ENCODE peak calls at places on chromosomes 3 and 15, in six cellular contexts. W is HCT116, P is adrenal gland, I is gastrocnemius medialis, M is MM.1S, E is A549. V is an unnamed sample.

GRCh38 chr15:78990278-78990677 is 45.4 kb upstream of the CTSH start:
- DNase-seq in W (no peak), P (no peak), I (no peak), M (no peak), E (no peak), V (no peak)

GRCh38 chr15:48996276-48996675 is 32.6 kb upstream of the SHC4 start:
- DNase-seq in W (no peak), P (no peak), I (no peak), M (no peak), E (no peak), V (no peak)

GRCh38 chr15:59274126-59274970 is 67.7 kb downstream of the LDHAL6B start:
- DNase-seq in W (no peak), P (no peak), I (no peak), M (no peak), E (no peak), V (peak; percentile 21)

GRCh38 chr15:58903232-58903631 is 30.2 kb downstream of the SLTM start:
- DNase-seq in W (no peak), P (no peak), I (no peak), M (no peak), E (no peak), V (no peak)

GRCh38 chr3:141729240-141729639 is 8.9 kb upstream of the RNF7 start:
- DNase-seq in W (no peak), P (no peak), I (no peak), M (no peak), E (no peak), V (no peak)

GRCh38 chr15:87419341-87419740 is 837.2 kb downstream of the NTRK3 start:
- DNase-seq in W (no peak), P (no peak), I (no peak), M (no peak), E (no peak), V (no peak)

GRCh38 chr15:87777054-87777498 is 479.5 kb downstream of the NTRK3 start:
- DNase-seq in W (no peak), P (peak; percentile 21), I (peak; percentile 20), M (peak; percentile 12), E (no peak), V (no peak)

GRCh38 chr3:39088889-39089288 is 18.5 kb downstream of the GORASP1 start:
- DNase-seq in W (no peak), P (no peak), I (no peak), M (no peak), E (no peak), V (no peak)

GRCh38 chr15:49901867-49902775 is 216.9 kb downstream of the ATP8B4 start:
- DNase-seq in W (no peak), P (no peak), I (no peak), M (peak; percentile 11), E (no peak), V (no peak)

GRCh38 chr3:194051554-194052175 is 84.3 kb upstream of the HES1 start:
- DNase-seq in W (no peak), P (no peak), I (no peak), M (no peak), E (no peak), V (no peak)

GRCh38 chr15:64288999-64289398 is 67.0 kb downstream of the CSNK1G1 start:
- DNase-seq in W (no peak), P (no peak), I (no peak), M (no peak), E (no peak), V (no peak)

GRCh38 chr3:155876537-155876936 is 6.1 kb downstream of the GMPS start:
- DNase-seq in W (no peak), P (no peak), I (no peak), M (no peak), E (no peak), V (no peak)

GRCh38 chr3:111069974-111070751 is 1.5 kb upstream of the NECTIN3 start:
- DNase-seq in W (no peak), P (peak; percentile 44), I (no peak), M (no peak), E (no peak), V (no peak)

GRCh38 chr3:37144806-37145205 is 29.6 kb downstream of the LRRFIP2 start:
- DNase-seq in W (no peak), P (no peak), I (no peak), M (no peak), E (no peak), V (no peak)

GRCh38 chr3:128271536-128272332 is 118.5 kb downstream of the EEFSEC start:
- DNase-seq in W (no peak), P (no peak), I (no peak), M (no peak), E (no peak), V (no peak)

GRCh38 chr15:92617197-92618037 is 38.2 kb downstream of the FAM174B start:
- DNase-seq in W (no peak), P (peak; percentile 32), I (peak; percentile 76), M (no peak), E (peak; percentile 52), V (peak; percentile 70)

GRCh38 chr3:33949074-33949473 is 150.6 kb downstream of the PDCD6IP start:
- DNase-seq in W (no peak), P (no peak), I (no peak), M (no peak), E (no peak), V (no peak)

GRCh38 chr3:149547413-149547812 is 72.9 kb downstream of the TM4SF4 start:
- DNase-seq in W (no peak), P (peak; percentile 66), I (peak; percentile 22), M (no peak), E (no peak), V (peak; percentile 91)

GRCh38 chr15:78571382-78571781 is 6.1 kb downstream of the CHRNA5 start:
- DNase-seq in W (no peak), P (no peak), I (no peak), M (no peak), E (no peak), V (no peak)

GRCh38 chr3:12170207-12170606 is 11.5 kb upstream of the TIMP4 start:
- DNase-seq in W (no peak), P (no peak), I (no peak), M (no peak), E (no peak), V (no peak)

GRCh38 chr15:85800460-85801123 is 5.9 kb upstream of the KLHL25 start:
- DNase-seq in W (peak; percentile 78), P (peak; percentile 92), I (peak; percentile 89), M (no peak), E (peak; percentile 91), V (peak; percentile 61)

GRCh38 chr3:134846943-134847342 is 51.9 kb downstream of the EPHB1 start:
- DNase-seq in W (peak; percentile 51), P (peak; percentile 31), I (no peak), M (no peak), E (peak; percentile 3), V (peak; percentile 52)

GRCh38 chr3:71859128-71859519 is 74.2 kb upstream of the PROK2 start:
- DNase-seq in W (peak; percentile 27), P (no peak), I (no peak), M (peak; percentile 42), E (peak; percentile 11), V (no peak)

GRCh38 chr15:82870727-82871576 is 61.5 kb downstream of the WHAMM start:
- DNase-seq in W (no peak), P (no peak), I (no peak), M (no peak), E (no peak), V (peak; percentile 13)

GRCh38 chr3:86702381-86702958 is 288.5 kb downstream of the VGLL3 start:
- DNase-seq in W (no peak), P (no peak), I (no peak), M (peak; percentile 13), E (peak; percentile 2), V (no peak)

GRCh38 chr3:143634991-143635390 is 213.3 kb downstream of the SLC9A9 start:
- DNase-seq in W (no peak), P (no peak), I (no peak), M (no peak), E (no peak), V (no peak)

GRCh38 chr3:52712291-52713212 is 6.6 kb downstream of the SPCS1 start:
- DNase-seq in W (no peak), P (no peak), I (no peak), M (no peak), E (no peak), V (peak; percentile 35)

GRCh38 chr3:128226794-128227399 is 73.6 kb downstream of the EEFSEC start:
- DNase-seq in W (peak; percentile 10), P (peak; percentile 39), I (no peak), M (no peak), E (peak; percentile 51), V (no peak)

GRCh38 chr15:78097667-78098066 is 5.3 kb downstream of the SH2D7 start:
- DNase-seq in W (no peak), P (peak; percentile 6), I (no peak), M (no peak), E (no peak), V (no peak)

DNA sequence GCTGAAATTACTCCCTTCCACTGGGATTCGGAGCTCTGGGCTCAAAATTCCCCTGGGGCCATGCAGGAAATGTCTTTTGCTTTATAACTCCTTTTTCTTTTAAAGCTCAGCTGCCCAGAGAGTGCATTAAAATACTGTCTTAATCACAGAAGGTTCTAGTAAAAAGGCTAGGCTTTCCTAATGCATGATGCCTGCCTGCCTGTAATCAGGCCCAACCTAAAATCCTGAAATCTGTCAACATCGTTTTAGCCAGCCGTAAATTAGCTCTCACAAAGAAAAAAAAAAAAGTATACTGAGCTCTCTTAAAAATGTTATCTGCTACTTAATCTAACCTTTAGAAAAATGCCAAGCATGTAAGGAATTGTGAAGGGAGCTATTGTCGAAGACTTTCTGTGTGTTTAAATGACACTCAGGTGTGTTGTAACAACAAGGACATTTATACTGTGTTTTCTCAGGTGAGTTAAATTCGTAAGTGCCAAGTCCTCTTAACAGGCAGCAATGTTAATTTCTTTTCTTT is 26.4 kb downstream of the RARB start:
- DNase-seq in W (no peak), P (no peak), I (no peak), M (no peak), E (no peak), V (no peak)
- H3K4me3 ChIP-seq in W (no peak overlapping the region), P (no peak overlapping the region), I (no peak overlapping the region), M (no peak overlapping the region), E (no peak overlapping the region), V (peak overlapping the region; percentile 52)

GRCh38 chr3:107543666-107544065 is 20.9 kb downstream of the BBX start:
- DNase-seq in W (no peak), P (no peak), I (no peak), M (no peak), E (no peak), V (no peak)
- TF ChIP-seq CTCF in W (peak; percentile 19), P (no peak), I (no peak), M (no peak), E (peak; percentile 49), V (no peak)

GRCh38 chr15:70494861-70495571 is 268.3 kb downstream of the UACA start:
- DNase-seq in W (no peak), P (no peak), I (no peak), M (no peak), E (peak; percentile 100), V (no peak)
- H3K4me1 ChIP-seq in W (peaks cover 48% of the 10 kb centered on the region), P (peaks cover 10% of the 10 kb centered on the region), I (no peaks in the 10 kb centered on the region), M (peaks cover 37% of the 10 kb centered on the region), E (peaks cover 55% of the 10 kb centered on the region), V (no peaks in the 10 kb centered on the region)

DNA sequence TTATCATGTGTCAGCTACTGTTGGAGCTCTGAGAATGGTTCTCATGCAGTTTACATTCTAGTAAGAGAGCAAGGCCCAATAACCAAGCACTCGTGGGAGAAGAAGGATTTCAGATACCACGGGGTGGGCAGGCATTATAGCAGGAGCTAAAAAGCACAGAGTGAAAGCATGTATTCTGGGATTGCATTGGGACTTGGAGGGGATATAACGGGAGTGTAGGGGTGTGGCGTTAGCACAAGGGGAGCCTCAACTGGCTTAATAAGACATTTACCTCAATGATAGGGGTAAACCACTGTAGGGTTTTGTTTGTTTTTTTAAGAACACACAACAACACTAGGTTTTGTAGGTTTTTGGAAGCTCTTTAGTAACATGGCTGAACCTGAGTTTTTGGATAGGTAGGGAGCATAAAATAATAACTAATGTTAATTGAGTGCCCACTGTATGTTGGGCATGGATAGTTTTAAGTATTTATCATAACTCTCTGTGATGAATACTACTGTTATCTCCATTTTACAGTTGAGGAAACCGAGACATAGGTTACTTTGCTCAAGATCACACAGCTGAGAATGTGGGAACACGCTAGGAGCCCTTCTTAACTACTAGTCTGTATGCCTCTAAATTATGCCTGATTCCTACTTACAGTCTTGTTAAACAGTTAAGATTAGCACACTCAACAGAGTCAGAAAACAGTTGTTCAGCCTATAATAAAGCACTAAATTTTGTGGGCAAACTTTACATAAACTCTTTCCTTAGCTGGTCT is 1.8 kb upstream of the SIAH2 start:
- DNase-seq in W (no peak), P (no peak), I (no peak), M (peak; percentile 38), E (no peak), V (no peak)
- H3K4me3 ChIP-seq in W (peak overlapping the region; percentile 91), P (peak overlapping the region; percentile 73), I (no peak overlapping the region), M (peak overlapping the region; percentile 90), E (peak overlapping the region; percentile 96), V (peak overlapping the region; percentile 81)